ENCODE peak calls at places on chromosomes 16 and 17, in ten cellular contexts. One of them, this sample, is unnamed.
A peak's percentile ranks its signal among the peaks of the same experiment; 100 is the strongest.

GRCh38 chr17:61416211-61416539 is 16.5 kb downstream of the TBX2 start:
- DNase-seq in spleen: no peak
- DNase-seq in ovary: no peak
- DNase-seq in A549: no peak
- DNase-seq in K562: peak; percentile 2
- DNase-seq in Peyer's patch: no peak
- DNase-seq in suprapubic skin: no peak
- DNase-seq in heart left ventricle: no peak
- DNase-seq in right lobe of liver: no peak
- DNase-seq in HCT116: no peak
- DNase-seq in this sample: no peak

GRCh38 chr17:81465912-81466311 is 46.7 kb downstream of the ACTG1 start:
- DNase-seq in spleen: no peak
- DNase-seq in ovary: no peak
- DNase-seq in A549: no peak
- DNase-seq in K562: no peak
- DNase-seq in Peyer's patch: no peak
- DNase-seq in suprapubic skin: no peak
- DNase-seq in heart left ventricle: no peak
- DNase-seq in right lobe of liver: no peak
- DNase-seq in HCT116: no peak
- DNase-seq in this sample: no peak

GRCh38 chr16:69105501-69106361 is at the start of gene HAS3:
- DNase-seq in spleen: peak; percentile 78
- DNase-seq in ovary: peak; percentile 65
- DNase-seq in A549: peak; percentile 81
- DNase-seq in K562: peak; percentile 83
- DNase-seq in Peyer's patch: no peak
- DNase-seq in suprapubic skin: no peak
- DNase-seq in heart left ventricle: peak; percentile 60
- DNase-seq in right lobe of liver: peak; percentile 75
- DNase-seq in HCT116: peak; percentile 69
- DNase-seq in this sample: peak; percentile 85

GRCh38 chr17:81388612-81389367 is 6.5 kb upstream of the BAHCC1 start:
- DNase-seq in spleen: no peak
- DNase-seq in ovary: peak; percentile 53
- DNase-seq in A549: no peak
- DNase-seq in K562: no peak
- DNase-seq in Peyer's patch: no peak
- DNase-seq in suprapubic skin: no peak
- DNase-seq in heart left ventricle: no peak
- DNase-seq in right lobe of liver: peak; percentile 35
- DNase-seq in HCT116: no peak
- DNase-seq in this sample: peak; percentile 34

GRCh38 chr17:8935194-8935593 is 30.3 kb downstream of the PIK3R5 start:
- DNase-seq in spleen: peak; percentile 84
- DNase-seq in ovary: no peak
- DNase-seq in A549: no peak
- DNase-seq in K562: no peak
- DNase-seq in Peyer's patch: no peak
- DNase-seq in suprapubic skin: no peak
- DNase-seq in heart left ventricle: peak; percentile 29
- DNase-seq in right lobe of liver: no peak
- DNase-seq in HCT116: no peak
- DNase-seq in this sample: no peak

GRCh38 chr17:27457731-27458523 is 1.7 kb downstream of the KSR1 start:
- DNase-seq in spleen: no peak
- DNase-seq in ovary: no peak
- DNase-seq in A549: peak; percentile 44
- DNase-seq in K562: peak; percentile 55
- DNase-seq in Peyer's patch: peak; percentile 36
- DNase-seq in suprapubic skin: no peak
- DNase-seq in heart left ventricle: no peak
- DNase-seq in right lobe of liver: no peak
- DNase-seq in HCT116: no peak
- DNase-seq in this sample: peak; percentile 31

GRCh38 chr17:72477529-72477928 is 356.7 kb downstream of the SOX9 start:
- DNase-seq in spleen: peak; percentile 11
- DNase-seq in ovary: no peak
- DNase-seq in A549: no peak
- DNase-seq in K562: no peak
- DNase-seq in Peyer's patch: no peak
- DNase-seq in suprapubic skin: no peak
- DNase-seq in heart left ventricle: no peak
- DNase-seq in right lobe of liver: no peak
- DNase-seq in HCT116: no peak
- DNase-seq in this sample: peak; percentile 81

GRCh38 chr17:15247891-15248529 is 17.1 kb downstream of the PMP22 start:
- DNase-seq in spleen: peak; percentile 27
- DNase-seq in ovary: no peak
- DNase-seq in A549: peak; percentile 47
- DNase-seq in K562: no peak
- DNase-seq in Peyer's patch: no peak
- DNase-seq in suprapubic skin: no peak
- DNase-seq in heart left ventricle: no peak
- DNase-seq in right lobe of liver: no peak
- DNase-seq in HCT116: no peak
- DNase-seq in this sample: peak; percentile 14

GRCh38 chr16:67661101-67661661 is 421 bp downstream of the PARD6A start:
- DNase-seq in spleen: peak; percentile 89
- DNase-seq in ovary: peak; percentile 61
- DNase-seq in A549: peak; percentile 46
- DNase-seq in K562: no peak
- DNase-seq in Peyer's patch: no peak
- DNase-seq in suprapubic skin: no peak
- DNase-seq in heart left ventricle: no peak
- DNase-seq in right lobe of liver: no peak
- DNase-seq in HCT116: no peak
- DNase-seq in this sample: peak; percentile 52

GRCh38 chr17:6823011-6823442 is 8.5 kb downstream of the TEKT1 start:
- DNase-seq in spleen: no peak
- DNase-seq in ovary: no peak
- DNase-seq in A549: no peak
- DNase-seq in K562: no peak
- DNase-seq in Peyer's patch: no peak
- DNase-seq in suprapubic skin: no peak
- DNase-seq in heart left ventricle: no peak
- DNase-seq in right lobe of liver: no peak
- DNase-seq in HCT116: no peak
- DNase-seq in this sample: no peak

GRCh38 chr17:16374129-16374528 is 6.8 kb upstream of the UBB start:
- DNase-seq in spleen: no peak
- DNase-seq in ovary: no peak
- DNase-seq in A549: no peak
- DNase-seq in K562: no peak
- DNase-seq in Peyer's patch: no peak
- DNase-seq in suprapubic skin: no peak
- DNase-seq in heart left ventricle: peak; percentile 28
- DNase-seq in right lobe of liver: no peak
- DNase-seq in HCT116: no peak
- DNase-seq in this sample: no peak

GRCh38 chr16:3127745-3128144 is 7.1 kb upstream of the ZNF213 start:
- DNase-seq in spleen: no peak
- DNase-seq in ovary: no peak
- DNase-seq in A549: no peak
- DNase-seq in K562: no peak
- DNase-seq in Peyer's patch: no peak
- DNase-seq in suprapubic skin: no peak
- DNase-seq in heart left ventricle: no peak
- DNase-seq in right lobe of liver: no peak
- DNase-seq in HCT116: no peak
- DNase-seq in this sample: no peak
- H3K4me3 ChIP-seq in spleen: no peak overlapping the region
- H3K4me3 ChIP-seq in ovary: no peak overlapping the region
- H3K4me3 ChIP-seq in A549: no peak overlapping the region
- H3K4me3 ChIP-seq in K562: no peak overlapping the region
- H3K4me3 ChIP-seq in Peyer's patch: no peak overlapping the region
- H3K4me3 ChIP-seq in suprapubic skin: no peak overlapping the region
- H3K4me3 ChIP-seq in heart left ventricle: no peak overlapping the region
- H3K4me3 ChIP-seq in right lobe of liver: no peak overlapping the region
- H3K4me3 ChIP-seq in HCT116: no peak overlapping the region
- H3K4me3 ChIP-seq in this sample: no peak overlapping the region

DNA sequence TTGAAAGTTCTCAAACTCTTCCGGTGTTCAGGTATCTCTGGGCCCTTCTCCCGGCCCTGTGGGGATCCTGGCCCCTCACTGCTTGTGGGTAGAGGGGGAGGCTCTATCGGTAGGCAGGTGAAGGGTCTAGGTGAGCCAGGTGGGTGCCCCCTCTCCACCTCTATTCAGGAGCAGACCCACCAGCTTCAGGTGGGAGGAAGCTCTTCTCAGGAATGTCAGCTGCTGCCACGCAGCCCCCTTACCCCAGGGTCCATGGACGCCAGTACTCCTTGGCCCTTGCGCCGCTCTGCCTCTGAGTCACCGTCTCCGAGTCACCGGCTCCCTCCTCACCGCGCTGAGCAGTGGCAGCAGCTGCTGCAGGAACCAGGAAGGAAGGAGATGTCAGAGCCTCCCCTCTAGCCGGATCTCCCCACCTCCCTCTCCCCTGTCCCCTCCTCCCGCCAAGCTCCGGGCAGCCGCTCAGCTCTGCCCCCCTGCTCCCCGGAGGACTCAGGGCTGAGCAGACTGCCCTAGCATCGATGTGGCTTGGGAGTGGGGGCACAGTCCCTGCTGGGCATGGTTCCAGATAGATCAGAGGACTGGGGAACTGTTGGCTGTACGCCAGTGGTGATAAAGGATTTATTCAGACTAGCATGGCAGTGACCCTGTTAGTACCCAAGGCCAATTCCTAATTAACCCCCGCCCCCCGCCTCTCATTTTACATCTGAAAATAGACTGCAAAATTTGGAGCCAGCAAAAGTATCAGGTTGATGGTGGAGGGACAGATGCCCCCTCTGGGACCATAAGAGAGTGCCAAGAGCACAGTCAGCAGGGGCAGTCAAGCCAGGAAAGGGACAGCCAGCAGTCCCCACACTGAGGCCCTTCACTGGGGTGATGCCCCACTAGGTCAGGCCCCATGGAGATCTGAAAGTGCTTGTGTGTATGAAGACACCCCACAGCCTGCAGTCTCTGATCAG is at the start of gene OSBPL7:
- DNase-seq in spleen: peak; percentile 94
- DNase-seq in ovary: peak; percentile 78
- DNase-seq in A549: peak; percentile 74
- DNase-seq in K562: peak; percentile 86
- DNase-seq in Peyer's patch: peak; percentile 72
- DNase-seq in suprapubic skin: no peak
- DNase-seq in heart left ventricle: peak; percentile 79
- DNase-seq in right lobe of liver: peak; percentile 70
- DNase-seq in HCT116: peak; percentile 63
- DNase-seq in this sample: peak; percentile 72
- TF ChIP-seq POLR2A in spleen: no peak
- TF ChIP-seq POLR2A in ovary: no peak
- TF ChIP-seq POLR2A in A549: peak; percentile 81
- TF ChIP-seq POLR2A in K562: peak; percentile 80
- TF ChIP-seq POLR2A in Peyer's patch: peak; percentile 89
- TF ChIP-seq POLR2A in suprapubic skin: no peak
- TF ChIP-seq POLR2A in heart left ventricle: peak; percentile 41
- TF ChIP-seq POLR2A in right lobe of liver: no peak
- TF ChIP-seq POLR2A in HCT116: peak; percentile 59
- TF ChIP-seq POLR2A in this sample: peak; percentile 43

DNA sequence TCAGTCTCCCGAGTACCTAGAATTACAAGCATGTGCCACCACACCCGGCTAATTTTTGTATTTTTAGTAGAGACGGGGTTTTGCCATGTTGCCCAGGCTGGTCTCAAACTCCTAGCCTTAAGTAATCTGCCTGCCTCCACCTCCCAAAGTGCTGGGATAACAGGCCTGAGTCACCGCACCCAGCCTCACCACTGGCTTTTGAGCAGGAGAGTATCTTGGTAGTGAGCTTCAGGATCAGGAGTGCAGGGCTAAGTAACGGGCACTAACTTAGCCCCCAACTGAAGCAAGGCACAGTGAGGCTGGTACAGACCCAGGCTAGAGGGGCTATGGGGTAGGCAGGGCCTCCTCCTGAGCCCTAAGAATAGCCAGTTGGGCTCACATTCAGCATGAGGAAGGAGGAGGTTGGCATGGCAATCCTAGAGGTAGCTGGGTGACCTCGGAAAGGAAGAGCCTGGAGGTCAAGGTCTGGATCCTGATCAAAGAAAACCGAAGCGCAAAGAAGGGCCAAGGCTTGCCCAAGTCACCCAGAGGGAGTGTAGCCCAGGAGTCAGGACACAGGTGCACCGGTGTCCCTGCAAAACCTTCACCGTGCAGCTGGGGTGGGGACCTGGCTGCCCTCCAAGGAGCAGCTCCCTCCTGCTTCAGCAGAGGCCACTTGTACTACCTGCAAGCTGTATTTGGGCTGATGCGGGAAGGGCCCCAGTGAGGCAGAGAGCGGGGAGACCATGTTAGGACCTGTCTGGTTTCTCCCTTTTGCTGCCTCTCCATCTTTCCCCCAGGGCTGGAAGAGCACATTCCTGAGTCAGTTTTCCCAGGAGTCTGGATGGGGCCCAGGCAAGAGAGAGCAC is 1.3 kb upstream of the ADGRG5 start:
- DNase-seq in spleen: peak; percentile 71
- DNase-seq in ovary: peak; percentile 32
- DNase-seq in A549: no peak
- DNase-seq in K562: no peak
- DNase-seq in Peyer's patch: peak; percentile 14
- DNase-seq in suprapubic skin: peak; percentile 47
- DNase-seq in heart left ventricle: no peak
- DNase-seq in right lobe of liver: no peak
- DNase-seq in HCT116: no peak
- DNase-seq in this sample: peak; percentile 30
- H3K27ac ChIP-seq in spleen: peak overlapping the region; percentile 71
- H3K27ac ChIP-seq in ovary: no peak overlapping the region
- H3K27ac ChIP-seq in A549: no peak overlapping the region
- H3K27ac ChIP-seq in K562: no peak overlapping the region
- H3K27ac ChIP-seq in Peyer's patch: no peak overlapping the region
- H3K27ac ChIP-seq in suprapubic skin: no peak overlapping the region
- H3K27ac ChIP-seq in heart left ventricle: no peak overlapping the region
- H3K27ac ChIP-seq in right lobe of liver: no peak overlapping the region
- H3K27ac ChIP-seq in HCT116: no peak overlapping the region
- H3K27ac ChIP-seq in this sample: no peak overlapping the region

DNA sequence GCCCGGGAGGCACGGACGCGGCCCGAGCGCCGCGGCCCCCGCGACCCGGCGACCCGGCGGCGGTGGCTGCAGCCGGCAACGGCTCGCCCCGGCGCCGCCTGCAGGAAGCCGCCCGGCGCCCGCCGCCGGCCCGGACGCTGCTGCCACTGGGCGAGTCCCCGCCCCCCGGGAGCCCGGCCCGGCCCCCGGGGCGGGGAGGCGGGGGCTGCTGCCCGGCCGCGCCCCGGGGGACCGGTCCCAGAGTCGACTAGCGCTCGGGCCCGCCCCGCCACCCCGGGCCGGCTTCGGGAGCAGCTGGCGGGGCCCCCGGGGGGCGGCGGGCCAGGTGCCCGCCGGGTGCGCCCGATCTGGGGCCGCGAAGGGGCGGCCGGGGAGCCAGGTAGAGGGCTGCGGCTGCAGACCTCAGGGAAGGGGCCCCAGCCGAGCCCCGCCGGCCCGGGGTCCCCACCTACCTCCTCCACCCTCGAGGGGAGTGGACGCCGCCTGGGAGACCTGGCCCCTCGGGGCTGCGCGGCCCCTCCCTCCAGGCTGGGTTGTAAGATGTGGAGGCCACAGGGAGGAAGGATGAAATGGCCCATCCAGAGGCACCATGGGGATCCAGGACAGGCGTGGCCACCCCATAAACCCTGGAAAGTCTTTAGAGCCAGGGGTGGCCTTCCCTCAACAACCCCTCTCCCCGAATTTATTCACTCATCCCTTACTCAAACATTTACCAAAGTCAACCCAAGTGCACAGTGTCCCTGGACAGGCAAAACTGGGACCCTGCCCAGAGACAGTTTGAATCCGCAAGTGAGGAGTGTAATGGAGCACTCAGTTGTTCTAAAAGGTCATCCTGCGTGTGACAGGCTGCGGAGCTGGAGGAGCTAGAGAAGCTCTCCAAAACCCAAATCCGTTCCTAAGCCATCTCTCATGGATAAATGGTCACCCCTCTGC is at the start of gene CDYL2:
- DNase-seq in spleen: peak; percentile 87
- DNase-seq in ovary: no peak
- DNase-seq in A549: peak; percentile 28
- DNase-seq in K562: peak; percentile 63
- DNase-seq in Peyer's patch: peak; percentile 32
- DNase-seq in suprapubic skin: peak; percentile 74
- DNase-seq in heart left ventricle: peak; percentile 44
- DNase-seq in right lobe of liver: peak; percentile 75
- DNase-seq in HCT116: no peak
- DNase-seq in this sample: peak; percentile 36
- H3K4me3 ChIP-seq in spleen: peak within 1 kb of the TSS; percentile 69
- H3K4me3 ChIP-seq in ovary: peak within 1 kb of the TSS; percentile 40
- H3K4me3 ChIP-seq in A549: peak within 1 kb of the TSS; percentile 64
- H3K4me3 ChIP-seq in K562: no peak within 1 kb of the TSS
- H3K4me3 ChIP-seq in Peyer's patch: peak within 1 kb of the TSS; percentile 91
- H3K4me3 ChIP-seq in suprapubic skin: peak within 1 kb of the TSS; percentile 58
- H3K4me3 ChIP-seq in heart left ventricle: peak within 1 kb of the TSS; percentile 68
- H3K4me3 ChIP-seq in right lobe of liver: peak within 1 kb of the TSS; percentile 68
- H3K4me3 ChIP-seq in HCT116: no peak within 1 kb of the TSS
- H3K4me3 ChIP-seq in this sample: no peak within 1 kb of the TSS

This sample was measured in thyroid gland.